ENCODE peak calls at places on chromosomes 1 and 21, in five cellular contexts. M is body of pancreas, N is IMR-90, S is ovary, U is lower leg skin. D is an unnamed sample.

GRCh38 chr1:165871311-165872067 is 44.1 kb downstream of the UCK2 start:
- DNase-seq in N (peak), M (peak), S (no peak), U (no peak), D (no peak)

GRCh38 chr1:31572323-31573104 is 3.8 kb upstream of the TINAGL1 start:
- DNase-seq in N (peak), S (no peak), M (no peak), U (peak), D (no peak)

GRCh38 chr21:46294647-46295176 is 8.6 kb downstream of the YBEY start:
- DNase-seq in S (no peak), U (peak), N (peak), M (no peak), D (peak)

GRCh38 chr1:181538836-181539235 is 55.5 kb downstream of the CACNA1E start:
- DNase-seq in U (no peak), M (no peak), S (no peak), N (no peak), D (no peak)

GRCh38 chr1:206744683-206745082 is 25.9 kb upstream of the IL19 start:
- DNase-seq in M (no peak), N (peak), S (no peak), U (peak), D (no peak)

GRCh38 chr1:34825455-34826081 is 32.8 kb downstream of the GJA4 start:
- DNase-seq in U (no peak), N (no peak), S (peak), M (peak), D (no peak)

GRCh38 chr1:214550339-214551051 is 907 bp downstream of the PTPN14 start:
- DNase-seq in S (no peak), U (no peak), N (no peak), M (no peak), D (no peak)

GRCh38 chr1:32246888-32247273 is at the start of gene FAM167B:
- DNase-seq in U (no peak), N (peak), M (no peak), S (no peak), D (no peak)

GRCh38 chr1:151039527-151039926 is 3.1 kb downstream of the BNIPL start:
- DNase-seq in N (no peak), S (no peak), U (no peak), M (no peak), D (no peak)

GRCh38 chr21:20253261-20253660 is 744.9 kb upstream of the NCAM2 start:
- DNase-seq in N (no peak), U (no peak), M (no peak), S (no peak), D (no peak)

DNA sequence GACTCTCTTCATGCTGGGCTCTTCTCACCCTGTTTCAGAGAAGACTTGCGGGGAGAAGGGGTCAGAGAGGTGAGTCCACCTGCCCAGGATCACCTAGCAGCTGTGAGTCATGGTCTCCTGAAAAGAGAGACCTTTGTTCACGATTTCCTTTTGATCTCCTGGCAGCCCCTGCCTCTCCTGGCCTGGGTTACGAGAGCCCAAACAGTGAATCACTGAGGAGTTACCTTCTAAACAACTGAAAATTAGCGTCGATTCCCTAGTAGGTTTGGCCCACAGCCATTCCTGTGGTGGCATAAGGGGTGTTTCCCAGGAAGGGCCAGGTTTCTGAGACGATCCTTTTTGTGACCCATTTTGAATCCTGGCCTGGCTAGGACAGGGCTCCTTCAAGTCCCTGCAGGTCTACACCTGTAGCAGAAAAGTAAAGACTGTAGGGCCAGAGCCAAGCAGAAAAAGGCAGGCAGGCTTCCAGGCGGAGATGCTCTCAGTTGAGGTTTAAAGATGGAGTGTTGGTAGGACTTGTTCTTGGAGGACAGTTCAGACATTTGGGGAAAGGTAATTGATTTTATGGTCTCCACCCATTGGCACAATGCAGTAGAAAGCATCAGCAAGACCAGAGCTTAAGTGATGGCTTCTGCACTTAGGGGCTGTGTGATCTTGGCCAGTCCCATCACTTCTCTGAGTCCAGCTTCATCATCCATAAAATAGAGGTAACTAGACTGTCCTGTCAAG is 2.1 kb upstream of the PLA2G2E start:
- DNase-seq in N (no peak), M (no peak), S (no peak), U (no peak), D (no peak)
- TF ChIP-seq POLR2A in N (no peak), M (no peak), S (no peak), U (no peak), D (no peak)

GRCh38 chr21:34073032-34073748 is at the start of the genes MRPS6 and SLC5A3:
- DNase-seq in S (peak), N (peak), M (peak), U (peak), D (peak)
- TF ChIP-seq POLR2A in S (peak), N (peak), M (peak), U (no peak), D (peak)

GRCh38 chr1:19262047-19262446 is 10.4 kb downstream of the MRTO4 start:
- DNase-seq in N (no peak), M (no peak), U (no peak), S (no peak), D (no peak)

GRCh38 chr1:19257178-19257914 is 5.7 kb downstream of the MRTO4 start:
- DNase-seq in S (no peak), N (no peak), U (no peak), M (no peak), D (no peak)

GRCh38 chr1:19258353-19258752 is 6.7 kb downstream of the MRTO4 start:
- DNase-seq in S (no peak), M (no peak), U (no peak), N (no peak), D (no peak)

GRCh38 chr1:19260211-19261138 is 8.9 kb downstream of the MRTO4 start:
- DNase-seq in M (peak), S (no peak), N (peak), U (no peak), D (peak)

GRCh38 chr1:19262728-19263127 is 11.1 kb downstream of the MRTO4 start:
- DNase-seq in S (no peak), M (no peak), N (no peak), U (no peak), D (no peak)
- TF ChIP-seq POLR2A in S (no peak), M (no peak), N (no peak), U (no peak), D (no peak)

DNA sequence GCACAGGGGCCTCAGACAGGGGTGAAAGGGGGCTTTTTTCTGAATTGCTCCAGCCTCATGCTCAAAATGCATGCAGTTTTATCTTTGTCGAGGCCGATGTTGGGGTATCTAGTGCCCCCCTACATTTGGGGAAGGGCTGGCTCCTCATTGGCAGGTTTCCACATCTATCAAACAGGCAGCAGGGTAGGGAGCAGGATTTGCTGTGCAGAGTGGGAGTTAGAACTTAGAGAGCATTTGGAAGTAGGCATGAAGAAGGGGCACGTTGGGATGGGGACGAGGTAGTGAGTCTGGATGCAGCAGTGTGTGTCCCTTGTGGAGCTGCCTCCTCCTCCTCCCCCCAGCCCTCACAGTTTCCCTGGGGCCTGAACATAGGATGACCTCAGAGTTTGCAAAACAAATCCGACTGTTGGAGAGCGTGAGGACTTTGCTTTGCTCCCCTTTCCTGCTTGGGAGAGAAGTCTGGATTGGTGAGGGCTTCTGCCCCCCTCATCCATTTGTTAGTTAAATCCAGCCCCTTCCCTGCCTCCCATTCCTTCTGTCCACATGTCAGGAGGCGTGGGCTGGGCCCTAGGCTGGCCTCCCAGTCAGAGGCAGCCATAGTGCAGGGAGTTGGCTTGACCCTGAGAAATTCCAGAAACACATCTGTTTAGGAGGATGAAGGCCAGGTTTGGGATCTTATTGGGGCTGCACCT is 36.9 kb upstream of the GPR37L1 start:
- DNase-seq in S (peak), N (peak), U (no peak), M (peak), D (no peak)
- TF ChIP-seq POLR2A in S (no peak), N (no peak), U (no peak), M (no peak), D (no peak)

GRCh38 chr1:19517017-19517416 is 31.7 kb upstream of the CAPZB start:
- DNase-seq in S (no peak), N (no peak), U (no peak), M (no peak), D (no peak)
- TF ChIP-seq POLR2A in S (no peak), N (no peak), U (no peak), M (no peak), D (no peak)

DNA sequence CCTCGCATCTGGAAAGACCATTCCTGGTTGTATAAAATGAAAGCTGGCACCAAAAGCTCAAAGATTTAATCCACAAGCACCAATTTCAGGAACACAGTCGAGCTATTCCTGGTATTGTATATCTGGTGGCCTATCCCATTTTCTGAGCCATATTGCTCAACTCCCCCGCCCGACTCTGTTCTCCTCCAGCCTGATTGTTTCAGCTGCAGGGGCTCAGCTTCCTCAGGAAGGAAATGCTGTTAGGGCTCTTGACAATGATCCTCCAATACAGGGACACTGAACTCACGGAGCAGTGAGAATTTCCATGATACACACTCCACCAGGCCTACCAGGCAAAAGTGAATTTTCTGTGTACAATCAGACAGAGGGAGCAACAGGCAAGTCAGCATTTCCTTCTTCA is 16.9 kb upstream of the TDRD10 start:
- DNase-seq in N (no peak), M (peak), S (no peak), U (peak), D (no peak)
- TF ChIP-seq POLR2A in N (no peak), M (no peak), S (no peak), U (no peak), D (no peak)

DNA sequence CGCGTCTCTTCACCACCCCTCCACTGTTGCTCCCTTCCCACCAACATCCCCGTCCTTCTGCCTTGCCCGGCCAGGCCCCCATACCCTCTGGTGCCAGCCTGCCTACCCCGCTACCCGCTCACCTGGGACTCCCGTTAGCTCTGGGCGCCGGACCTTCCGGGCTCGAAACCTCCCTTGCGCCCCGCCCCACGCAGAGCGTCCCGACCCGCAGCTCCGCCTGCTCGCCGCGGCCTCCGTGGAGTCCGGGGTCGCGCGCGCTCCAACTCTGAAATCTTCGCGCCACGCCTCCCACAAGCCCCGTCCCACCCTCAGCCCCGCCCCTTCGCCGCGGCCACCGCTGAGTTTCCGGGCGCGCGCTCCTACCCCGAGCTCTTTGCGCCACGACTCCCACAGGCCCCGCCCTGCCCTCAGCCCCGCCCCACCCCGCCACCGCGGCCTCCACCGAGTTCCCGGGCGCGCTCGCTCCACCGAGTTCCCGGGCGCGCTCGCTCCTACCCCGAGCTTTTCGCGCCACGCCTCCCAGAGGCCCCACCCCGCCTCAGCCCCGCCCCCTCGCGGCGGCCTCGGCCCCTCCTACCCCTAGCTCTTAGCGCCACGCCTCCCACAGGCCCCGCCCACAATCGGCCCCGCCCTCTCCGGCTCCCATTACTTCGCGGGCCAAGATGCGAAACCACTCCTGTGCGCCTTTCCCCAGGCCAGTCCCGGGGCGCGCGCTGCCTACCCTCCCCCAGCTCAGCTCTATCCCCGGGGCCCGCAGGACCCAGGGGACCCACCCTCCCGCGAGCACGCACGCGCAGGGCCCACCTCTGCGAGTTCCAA is at the start of gene IFT25:
- DNase-seq in M (peak), N (peak), U (peak), S (peak), D (peak)
- TF ChIP-seq POLR2A in M (peak), N (peak), U (no peak), S (peak), D (peak)

GRCh38 chr1:118958937-118959631 is 29.1 kb downstream of the TBX15 start:
- DNase-seq in N (no peak), M (no peak), S (no peak), U (no peak), D (no peak)

GRCh38 chr1:118961156-118961555 is 27.0 kb downstream of the TBX15 start:
- DNase-seq in M (no peak), S (no peak), U (no peak), N (no peak), D (no peak)

GRCh38 chr1:118963138-118963455 is 25.0 kb downstream of the TBX15 start:
- DNase-seq in N (no peak), M (no peak), S (no peak), U (no peak), D (no peak)

GRCh38 chr1:118960026-118960561 is 28.0 kb downstream of the TBX15 start:
- DNase-seq in S (no peak), M (no peak), N (no peak), U (no peak), D (no peak)

DNA sequence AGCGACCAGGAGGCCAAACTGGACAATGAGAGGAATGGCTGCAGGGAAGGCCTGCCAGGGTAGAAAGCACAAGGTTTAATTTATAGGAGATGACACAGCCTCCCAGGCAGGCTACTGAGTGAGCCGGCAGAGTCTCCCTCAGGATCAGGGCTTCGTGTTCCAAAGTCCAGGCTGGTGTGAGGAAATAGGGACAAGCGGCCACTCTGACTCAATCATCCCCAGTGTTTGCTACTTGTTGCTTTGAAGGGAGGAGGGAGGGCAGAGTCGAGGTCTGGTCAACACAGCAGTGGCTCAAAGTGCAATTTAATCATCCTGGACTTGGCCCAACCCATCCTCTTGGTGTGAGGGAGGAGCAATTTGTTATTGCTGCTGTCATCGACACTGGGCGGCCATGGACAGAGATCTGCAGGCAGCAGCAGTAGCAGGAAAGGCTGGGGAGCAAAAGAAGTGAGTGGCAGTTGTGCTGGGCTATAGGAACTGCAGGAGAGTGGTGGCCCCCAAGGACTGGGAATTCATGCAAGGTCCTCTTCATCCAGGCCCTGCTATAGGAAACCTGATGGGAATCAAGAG is 27.5 kb downstream of the TBX15 start:
- DNase-seq in N (no peak), M (peak), S (no peak), U (peak), D (peak)
- TF ChIP-seq POLR2A in N (no peak), M (no peak), S (no peak), U (no peak), D (no peak)

D was measured in H54.